ENCODE peak calls at places on chromosomes 12 and 14, in ten cellular contexts. J, X, D, Q, B, F, C, Y, S and H are unnamed samples.

GRCh38 chr12:49702676-49703228 is 4.5 kb downstream of the FMNL3 start:
- DNase-seq in D (no peak), X (no peak), Y (no peak), B (no peak), J (no peak), C (no peak), Q (no peak), F (no peak), S (no peak), H (no peak)

GRCh38 chr14:23380197-23381016 is 3.6 kb downstream of the CMTM5 start:
- DNase-seq in X (no peak), Y (no peak), J (no peak), B (no peak), S (no peak), D (no peak), C (no peak), Q (no peak), F (no peak), H (no peak)

GRCh38 chr14:78007160-78007559 is 163.0 kb upstream of the NRXN3 start:
- DNase-seq in D (no peak), Y (no peak), F (peak; percentile 71), X (no peak), S (no peak), Q (no peak), J (no peak), C (no peak), B (no peak), H (no peak)

GRCh38 chr14:69360438-69361108 is 37.5 kb downstream of the ERH start:
- DNase-seq in F (no peak), X (no peak), D (no peak), Y (no peak), S (no peak), B (no peak), C (no peak), J (no peak), Q (no peak), H (no peak)

GRCh38 chr14:106843951-106844483 is 1317.6 kb downstream of the TMEM121 start:
- DNase-seq in Y (no peak), D (peak; percentile 65), F (peak; percentile 66), B (no peak), S (no peak), Q (no peak), J (peak; percentile 65), C (peak; percentile 51), X (no peak), H (peak; percentile 47)

GRCh38 chr14:91281346-91281745 is 36.8 kb upstream of the GPR68 start:
- DNase-seq in X (no peak), J (no peak), F (peak; percentile 83), S (peak; percentile 15), Y (no peak), Q (no peak), C (no peak), D (no peak), B (no peak), H (no peak)

GRCh38 chr12:19886805-19887105 is 447.5 kb downstream of the AEBP2 start:
- DNase-seq in C (no peak), F (no peak), S (peak; percentile 21), X (no peak), D (no peak), Y (no peak), B (peak; percentile 49), Q (no peak), J (no peak), H (no peak)

GRCh38 chr12:124917841-124918621 is 3.6 kb upstream of the UBC start:
- DNase-seq in F (peak; percentile 86), X (no peak), C (no peak), Y (peak; percentile 49), D (no peak), J (no peak), B (no peak), Q (no peak), S (peak; percentile 21), H (no peak)

GRCh38 chr14:104328607-104329006 is 190.2 kb downstream of the KIF26A start:
- DNase-seq in Q (no peak), Y (no peak), F (no peak), D (no peak), C (no peak), S (no peak), X (no peak), B (no peak), J (no peak), H (no peak)

GRCh38 chr14:88044129-88044727 is 39.3 kb downstream of the GPR65 start:
- DNase-seq in J (no peak), X (no peak), C (no peak), B (no peak), S (no peak), D (no peak), F (no peak), Y (peak; percentile 57), Q (no peak), H (peak; percentile 44)

GRCh38 chr12:108240928-108241327 is 98.2 kb downstream of the CMKLR1 start:
- DNase-seq in C (no peak), D (no peak), F (no peak), J (no peak), Y (no peak), S (no peak), Q (no peak), B (no peak), X (no peak), H (no peak)

GRCh38 chr12:14356147-14356546 is 9.3 kb upstream of the ATF7IP start:
- DNase-seq in F (peak; percentile 24), Y (peak; percentile 24), S (no peak), B (no peak), J (no peak), X (no peak), C (no peak), D (no peak), Q (no peak), H (no peak)

GRCh38 chr12:14362347-14362746 is 3.1 kb upstream of the ATF7IP start:
- DNase-seq in C (no peak), D (no peak), X (no peak), J (no peak), Q (no peak), Y (no peak), F (no peak), B (no peak), S (no peak), H (no peak)

GRCh38 chr12:14357496-14357895 is 8.0 kb upstream of the ATF7IP start:
- DNase-seq in F (no peak), X (no peak), Y (no peak), C (no peak), B (no peak), S (no peak), J (no peak), Q (no peak), D (no peak), H (no peak)
- H3K9me3 ChIP-seq in F (no peaks in the 10 kb centered on the region), X (no peaks in the 10 kb centered on the region), Y (no peaks in the 10 kb centered on the region), C (no peaks in the 10 kb centered on the region), B (no peaks in the 10 kb centered on the region), S (no peaks in the 10 kb centered on the region), J (no peaks in the 10 kb centered on the region), Q (peaks cover 3% of the 10 kb centered on the region), D (no peaks in the 10 kb centered on the region), H (peaks cover 23% of the 10 kb centered on the region)

GRCh38 chr12:54032627-54033100 is at the start of gene HOXC5:
- DNase-seq in Q (peak; percentile 51), C (peak; percentile 84), B (peak; percentile 74), X (peak; percentile 54), Y (peak; percentile 86), J (peak; percentile 63), D (no peak), F (peak; percentile 53), S (peak; percentile 38), H (peak; percentile 83)

GRCh38 chr12:54030442-54030801 is 2.2 kb downstream of the HOXC6 start:
- DNase-seq in X (no peak), C (no peak), J (no peak), S (no peak), Q (no peak), B (no peak), F (no peak), D (no peak), Y (no peak), H (no peak)

GRCh38 chr12:54029529-54030441 is 1.5 kb downstream of the HOXC6 start:
- DNase-seq in C (peak; percentile 66), Q (no peak), X (no peak), J (no peak), F (no peak), S (no peak), Y (no peak), B (no peak), D (no peak), H (no peak)

GRCh38 chr12:54032220-54032619 is 630 bp upstream of the HOXC5 start:
- DNase-seq in J (no peak), B (no peak), C (no peak), S (no peak), F (no peak), D (no peak), Y (no peak), X (no peak), Q (no peak), H (no peak)

GRCh38 chr12:54030889-54031860 is 1.7 kb upstream of the HOXC5 start:
- DNase-seq in B (peak; percentile 32), J (no peak), F (no peak), C (peak; percentile 84), Y (peak; percentile 74), Q (no peak), S (peak; percentile 19), D (no peak), X (no peak), H (no peak)
- H3K27me3 ChIP-seq in B (peaks cover 44% of the 10 kb centered on the region), J (peaks cover 54% of the 10 kb centered on the region), F (no peaks in the 10 kb centered on the region), C (no peaks in the 10 kb centered on the region), Y (peaks cover 80% of the 10 kb centered on the region), Q (peaks cover 100% of the 10 kb centered on the region), S (peaks cover 85% of the 10 kb centered on the region), D (peaks cover 99% of the 10 kb centered on the region), X (no peaks in the 10 kb centered on the region), H (no peaks in the 10 kb centered on the region)

DNA sequence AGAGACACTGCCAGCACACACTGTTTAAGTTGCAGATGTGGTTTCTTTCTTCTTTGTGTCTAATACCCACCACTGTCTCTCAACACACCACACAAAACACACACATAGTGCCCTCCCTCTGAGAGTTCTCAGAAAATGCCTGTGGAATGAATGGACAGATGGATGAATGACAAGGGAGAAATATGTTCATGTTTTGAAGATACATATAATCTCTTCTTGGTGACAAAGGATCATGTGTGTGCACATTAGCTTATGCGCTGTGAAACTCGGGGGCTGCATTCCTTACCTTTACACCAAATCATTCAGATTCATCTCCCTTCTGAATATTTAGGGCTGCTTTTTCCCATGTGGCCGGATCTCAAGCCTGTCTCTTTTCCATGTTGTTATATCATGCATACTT is 111.5 kb downstream of the EPS8 start:
- DNase-seq in B (no peak), D (no peak), F (no peak), S (no peak), X (no peak), J (no peak), C (no peak), Y (no peak), Q (no peak), H (no peak)
- TF ChIP-seq CTCF in B (no peak), D (no peak), F (no peak), S (no peak), X (no peak), J (no peak), C (no peak), Y (no peak), Q (no peak), H (no peak)

DNA sequence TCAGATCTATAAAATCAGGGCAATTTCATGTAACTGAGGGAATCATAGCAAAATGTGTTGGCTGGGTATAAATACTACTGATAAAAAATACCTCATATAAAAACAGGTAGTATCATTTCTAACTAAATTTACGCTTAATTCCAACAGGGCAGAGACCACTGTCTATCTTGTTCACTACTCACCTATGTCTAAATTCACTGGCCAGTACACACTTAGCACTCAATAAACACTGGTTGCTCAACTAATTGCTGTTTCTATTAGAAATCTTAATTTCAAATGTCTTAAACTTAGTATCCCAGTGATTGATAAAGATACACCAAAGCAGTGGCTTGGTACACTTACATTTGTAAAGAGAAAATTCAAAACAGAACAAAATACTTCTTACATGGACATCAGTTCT is 55.6 kb downstream of the HNRNPC start:
- DNase-seq in Y (no peak), S (no peak), B (no peak), D (no peak), F (no peak), X (no peak), J (no peak), Q (no peak), C (no peak), H (no peak)
- H3K9me3 ChIP-seq in Y (no peaks in the 10 kb centered on the region), S (no peaks in the 10 kb centered on the region), B (no peaks in the 10 kb centered on the region), D (no peaks in the 10 kb centered on the region), F (no peaks in the 10 kb centered on the region), X (no peaks in the 10 kb centered on the region), J (no peaks in the 10 kb centered on the region), Q (no peaks in the 10 kb centered on the region), C (no peaks in the 10 kb centered on the region), H (no peaks in the 10 kb centered on the region)